ENCODE peak calls at places on chromosome 13, in seven cellular contexts. T is brain microvascular endothelial cell, U is tibial artery, V is cardiac fibroblast, Y is aorta, J is cardiac muscle cell, O is HFF-Myc. K is an unnamed sample.
A peak's percentile ranks its signal among the peaks of the same experiment; 100 is the strongest.

GRCh38 chr13:51980918-51981317 is 30.3 kb downstream of the ATP7B start:
- DNase-seq in U (no peak), Y (no peak), T (no peak), O (no peak), J (no peak), V (no peak), K (no peak)

GRCh38 chr13:82647540-82647939 is 1234.7 kb downstream of the SLITRK1 start:
- DNase-seq in Y (no peak), V (no peak), J (no peak), T (no peak), U (no peak), O (no peak), K (no peak)

GRCh38 chr13:111908391-111908790 is 158.6 kb upstream of the SOX1 start:
- DNase-seq in U (peak; percentile 46), V (no peak), J (no peak), O (no peak), Y (peak; percentile 62), T (no peak), K (no peak)

GRCh38 chr13:105466376-105466775 is 1069.1 kb downstream of the EFNB2 start:
- DNase-seq in J (no peak), U (no peak), O (no peak), V (no peak), T (no peak), Y (no peak), K (no peak)

GRCh38 chr13:102799544-102800144 is 725 bp downstream of the BIVM start:
- DNase-seq in V (peak; percentile 39), J (peak; percentile 9), O (no peak), U (peak; percentile 72), T (peak; percentile 14), Y (peak; percentile 85), K (no peak)

GRCh38 chr13:112057736-112058518 is 9.0 kb upstream of the SOX1 start:
- DNase-seq in U (no peak), O (no peak), T (no peak), V (no peak), J (no peak), Y (no peak), K (no peak)

GRCh38 chr13:86909318-86909717 is 761.9 kb upstream of the SLITRK5 start:
- DNase-seq in V (no peak), O (no peak), J (no peak), T (no peak), Y (no peak), U (no peak), K (no peak)

GRCh38 chr13:31349156-31349555 is 149.4 kb downstream of the B3GLCT start:
- DNase-seq in T (no peak), Y (no peak), V (no peak), O (no peak), J (no peak), U (no peak), K (no peak)

GRCh38 chr13:78593652-78594494 is 9.5 kb downstream of the POU4F1 start:
- DNase-seq in U (no peak), Y (no peak), T (no peak), V (no peak), J (no peak), O (no peak), K (no peak)

GRCh38 chr13:99269627-99270252 is 11.6 kb upstream of the GPR18 start:
- DNase-seq in Y (no peak), U (no peak), J (peak; percentile 49), V (peak; percentile 79), O (no peak), T (peak; percentile 47), K (no peak)

GRCh38 chr13:42396501-42396900 is 124.5 kb downstream of the AKAP11 start:
- DNase-seq in O (no peak), T (no peak), Y (no peak), U (no peak), J (no peak), V (no peak), K (no peak)

GRCh38 chr13:110290811-110291210 is 16.1 kb downstream of the COL4A1 start:
- DNase-seq in Y (no peak), J (no peak), V (no peak), T (no peak), U (peak; percentile 67), O (no peak), K (no peak)

GRCh38 chr13:87680298-87680697 is 9.1 kb downstream of the SLITRK5 start:
- DNase-seq in U (no peak), O (no peak), Y (no peak), J (no peak), T (no peak), V (no peak), K (no peak)

GRCh38 chr13:45167611-45168554 is 33.0 kb downstream of the KCTD4 start:
- DNase-seq in V (no peak), J (no peak), U (no peak), Y (no peak), T (no peak), O (no peak), K (no peak)

GRCh38 chr13:24727731-24728601 is 36.0 kb upstream of the RNF17 start:
- DNase-seq in Y (peak; percentile 75), J (peak; percentile 87), T (peak; percentile 82), V (peak; percentile 90), O (peak; percentile 82), U (peak; percentile 76), K (peak; percentile 46)

GRCh38 chr13:102913924-102914628 is 68.2 kb downstream of the ERCC5 start:
- DNase-seq in V (peak; percentile 38), O (no peak), Y (no peak), U (no peak), T (no peak), J (no peak), K (no peak)

GRCh38 chr13:48233886-48234488 is 981 bp downstream of the ITM2B start:
- DNase-seq in U (no peak), T (no peak), V (peak; percentile 72), J (no peak), Y (no peak), O (no peak), K (peak; percentile 10)

GRCh38 chr13:66159526-66159925 is 1070.6 kb downstream of the PCDH9 start:
- DNase-seq in J (no peak), Y (no peak), U (no peak), T (no peak), V (no peak), O (no peak), K (no peak)

GRCh38 chr13:109389456-109389855 is 396.9 kb downstream of the IRS2 start:
- DNase-seq in U (no peak), O (no peak), T (no peak), V (peak; percentile 52), Y (no peak), J (no peak), K (no peak)

GRCh38 chr13:38264363-38265134 is 85.1 kb upstream of the UFM1 start:
- DNase-seq in O (no peak), Y (no peak), U (no peak), J (peak; percentile 0), V (no peak), T (no peak), K (no peak)

GRCh38 chr13:27666951-27667350 is 45.3 kb downstream of the POLR1D start:
- DNase-seq in T (no peak), J (no peak), Y (no peak), V (no peak), U (no peak), O (no peak), K (no peak)

GRCh38 chr13:42355118-42355840 is 83.3 kb downstream of the AKAP11 start:
- DNase-seq in Y (no peak), T (no peak), U (no peak), J (peak; percentile 39), O (no peak), V (no peak), K (no peak)

GRCh38 chr13:99085139-99085845 is 107.4 kb upstream of the DOCK9 start:
- DNase-seq in J (peak; percentile 28), Y (no peak), O (no peak), T (no peak), U (no peak), V (no peak), K (no peak)

GRCh38 chr13:27980280-27980998 is 8.1 kb downstream of the URAD start:
- DNase-seq in V (no peak), T (no peak), J (no peak), U (peak; percentile 58), Y (no peak), O (no peak), K (no peak)

GRCh38 chr13:35474551-35474950 is 1.9 kb downstream of the MAB21L1 start:
- DNase-seq in J (peak; percentile 29), T (no peak), U (no peak), O (no peak), V (peak; percentile 15), Y (no peak), K (no peak)

GRCh38 chr13:108102771-108103170 is 112.6 kb downstream of the LIG4 start:
- DNase-seq in J (no peak), V (no peak), T (no peak), O (no peak), U (no peak), Y (no peak), K (no peak)

GRCh38 chr13:24076124-24076523 is 84.4 kb upstream of the SPATA13 start:
- DNase-seq in J (no peak), T (no peak), V (no peak), U (no peak), O (no peak), Y (no peak), K (no peak)

GRCh38 chr13:98384739-98385138 is 192.2 kb downstream of the STK24 start:
- DNase-seq in U (no peak), V (peak; percentile 61), Y (no peak), T (peak; percentile 79), J (no peak), O (no peak), K (peak; percentile 16)

GRCh38 chr13:21998279-21998678 is 327.4 kb downstream of the FGF9 start:
- DNase-seq in Y (no peak), T (no peak), V (no peak), J (peak; percentile 69), O (no peak), U (no peak), K (no peak)
- H3K4me3 ChIP-seq in Y (no peak overlapping the region), T (no peak overlapping the region), V (no peak overlapping the region), J (no peak overlapping the region), O (no peak overlapping the region), U (no peak overlapping the region), K (no peak overlapping the region)

GRCh38 chr13:60411464-60411863 is 14.4 kb downstream of the TDRD3 start:
- DNase-seq in V (no peak), U (no peak), O (no peak), J (no peak), Y (no peak), T (no peak), K (no peak)
- H3K4me3 ChIP-seq in V (no peak overlapping the region), U (no peak overlapping the region), O (no peak overlapping the region), J (no peak overlapping the region), Y (no peak overlapping the region), T (no peak overlapping the region), K (no peak overlapping the region)

GRCh38 chr13:46556380-46556779 is 3.4 kb downstream of the LRCH1 start:
- DNase-seq in Y (no peak), T (no peak), J (no peak), O (no peak), U (no peak), V (no peak), K (no peak)
- H3K4me3 ChIP-seq in Y (no peak overlapping the region), T (no peak overlapping the region), J (no peak overlapping the region), O (no peak overlapping the region), U (no peak overlapping the region), V (no peak overlapping the region), K (no peak overlapping the region)

GRCh38 chr13:113471844-113472243 is 18.6 kb upstream of the ADPRHL1 start:
- DNase-seq in V (no peak), J (no peak), O (no peak), U (no peak), Y (no peak), T (no peak), K (no peak)
- H3K4me3 ChIP-seq in V (no peak overlapping the region), J (no peak overlapping the region), O (no peak overlapping the region), U (no peak overlapping the region), Y (no peak overlapping the region), T (no peak overlapping the region), K (no peak overlapping the region)

GRCh38 chr13:33637978-33638743 is 179.8 kb upstream of the RFC3 start:
- DNase-seq in J (no peak), T (peak; percentile 66), Y (no peak), U (no peak), V (peak; percentile 87), O (no peak), K (no peak)
- H3K4me3 ChIP-seq in J (no peak overlapping the region), T (no peak overlapping the region), Y (no peak overlapping the region), U (no peak overlapping the region), V (no peak overlapping the region), O (no peak overlapping the region), K (no peak overlapping the region)

K was measured in AG04449.